ENCODE peak calls at places on chromosome 20, in seven cellular contexts. B is CD8-positive, alpha-beta T cell; J is cardiac fibroblast; I is A549; R is fibroblast of lung; L is lower leg skin; S is foreskin fibroblast. M is an unnamed sample.

GRCh38 chr20:41309817-41310216 is 7.7 kb downstream of the ZHX3 start:
- DNase-seq in J (peak; percentile 75), L (no peak), R (peak; percentile 75), I (no peak), S (peak; percentile 92), B (no peak), M (no peak)

GRCh38 chr20:31497838-31498540 is 16.3 kb upstream of the HM13 start:
- DNase-seq in S (peak; percentile 35), L (no peak), J (peak; percentile 89), B (no peak), R (peak; percentile 32), I (no peak), M (no peak)

GRCh38 chr20:1950836-1951235 is 43.0 kb downstream of the PDYN start:
- DNase-seq in I (no peak), B (no peak), R (no peak), J (no peak), L (peak; percentile 73), S (no peak), M (no peak)

GRCh38 chr20:45300961-45301360 is 5.7 kb upstream of the RBPJL start:
- DNase-seq in S (peak; percentile 25), B (no peak), J (peak; percentile 24), I (peak; percentile 69), L (peak; percentile 76), R (no peak), M (peak; percentile 48)

GRCh38 chr20:37686762-37687477 is 6.9 kb upstream of the CTNNBL1 start:
- DNase-seq in R (peak; percentile 65), S (peak; percentile 62), J (no peak), B (no peak), I (no peak), L (no peak), M (no peak)

GRCh38 chr20:53146201-53146891 is 174.2 kb downstream of the TSHZ2 start:
- DNase-seq in I (no peak), J (no peak), B (no peak), L (no peak), S (no peak), R (no peak), M (no peak)

GRCh38 chr20:41391587-41392001 is 25.0 kb upstream of the EMILIN3 start:
- DNase-seq in J (no peak), B (no peak), S (peak; percentile 55), L (peak; percentile 79), I (no peak), R (no peak), M (no peak)

GRCh38 chr20:4717816-4718215 is 3.9 kb upstream of the PRND start:
- DNase-seq in S (peak; percentile 48), B (no peak), J (no peak), R (no peak), I (no peak), L (no peak), M (no peak)

GRCh38 chr20:25251019-25251418 is 3.1 kb downstream of the PYGB start:
- DNase-seq in B (peak; percentile 29), L (peak; percentile 36), J (no peak), R (no peak), I (no peak), S (no peak), M (no peak)

GRCh38 chr20:59124326-59125029 is 39.1 kb upstream of the ZNF831 start:
- DNase-seq in S (no peak), I (no peak), R (no peak), J (no peak), B (peak; percentile 48), L (peak; percentile 85), M (no peak)

GRCh38 chr20:22833851-22834250 is 201.3 kb upstream of the SSTR4 start:
- DNase-seq in R (no peak), L (no peak), S (no peak), B (no peak), J (no peak), I (no peak), M (no peak)

GRCh38 chr20:21512634-21513180 is 1.2 kb downstream of the NKX2-2 start:
- DNase-seq in I (no peak), J (no peak), B (no peak), L (no peak), R (no peak), S (no peak), M (peak; percentile 41)

GRCh38 chr20:46022411-46023147 is 6.4 kb upstream of the SLC12A5 start:
- DNase-seq in R (no peak), I (peak; percentile 56), S (peak; percentile 58), B (peak; percentile 89), L (no peak), J (peak; percentile 32), M (peak; percentile 82)

GRCh38 chr20:24045621-24046020 is 57.0 kb upstream of the GGTLC1 start:
- DNase-seq in B (no peak), S (no peak), J (no peak), R (no peak), L (no peak), I (no peak), M (no peak)

GRCh38 chr20:25297141-25297905 is 49.4 kb downstream of the PYGB start:
- DNase-seq in I (no peak), J (no peak), R (no peak), B (no peak), L (no peak), S (no peak), M (peak; percentile 78)

GRCh38 chr20:63433756-63434531 is 38.5 kb downstream of the KCNQ2 start:
- DNase-seq in R (no peak), I (no peak), L (no peak), B (peak; percentile 52), S (no peak), J (no peak), M (no peak)

GRCh38 chr20:36092424-36093024 is 62.0 kb upstream of the EPB41L1 start:
- DNase-seq in J (no peak), I (peak; percentile 34), L (no peak), S (peak; percentile 45), R (no peak), B (no peak), M (peak; percentile 52)

DNA sequence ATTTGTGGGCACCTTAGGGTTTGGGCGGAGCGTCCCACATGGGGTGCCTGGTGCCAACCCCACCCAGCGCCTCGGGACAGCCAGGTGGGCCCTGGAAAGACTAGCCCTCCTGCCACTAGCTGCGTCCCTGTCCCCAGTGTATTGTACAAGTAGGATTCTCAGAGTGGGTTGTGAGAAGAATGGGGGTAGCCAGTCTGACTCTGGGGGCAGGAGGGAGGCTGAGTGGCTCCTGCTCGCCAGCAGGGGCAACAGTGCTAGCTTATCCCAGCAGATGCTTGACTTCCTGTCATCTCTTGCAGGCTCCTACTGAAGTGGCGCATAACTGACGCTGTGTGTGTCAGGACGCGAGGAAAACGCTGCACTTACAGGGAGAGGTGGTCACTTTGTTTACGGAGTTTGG is 9.3 kb downstream of the PSMA7 start:
- DNase-seq in I (no peak), B (no peak), R (no peak), S (no peak), J (no peak), L (no peak), M (no peak)
- TF ChIP-seq CTCF in I (no peak), B (no peak), R (no peak), S (no peak), J (peak; percentile 9), L (no peak), M (no peak)

GRCh38 chr20:44041001-44041400 is 126.3 kb downstream of the TOX2 start:
- DNase-seq in L (peak; percentile 70), I (no peak), J (no peak), B (no peak), S (no peak), R (no peak), M (no peak)
- TF ChIP-seq CTCF in L (no peak), I (no peak), J (no peak), B (no peak), S (no peak), R (no peak), M (no peak)

GRCh38 chr20:33167859-33168258 is at the start of gene BPIFA2:
- DNase-seq in R (no peak), B (no peak), J (no peak), S (no peak), L (peak; percentile 43), I (no peak), M (no peak)

GRCh38 chr20:33166533-33167113 is 1.3 kb upstream of the BPIFA2 start:
- DNase-seq in J (no peak), B (no peak), I (no peak), R (no peak), L (peak; percentile 72), S (no peak), M (no peak)

GRCh38 chr20:33172781-33173180 is 4.8 kb downstream of the BPIFA2 start:
- DNase-seq in I (peak; percentile 18), L (no peak), R (no peak), S (peak; percentile 6), J (peak; percentile 1), B (no peak), M (no peak)

GRCh38 chr20:33165416-33166055 is 2.4 kb upstream of the BPIFA2 start:
- DNase-seq in S (no peak), R (no peak), B (no peak), I (no peak), J (no peak), L (peak; percentile 56), M (no peak)

DNA sequence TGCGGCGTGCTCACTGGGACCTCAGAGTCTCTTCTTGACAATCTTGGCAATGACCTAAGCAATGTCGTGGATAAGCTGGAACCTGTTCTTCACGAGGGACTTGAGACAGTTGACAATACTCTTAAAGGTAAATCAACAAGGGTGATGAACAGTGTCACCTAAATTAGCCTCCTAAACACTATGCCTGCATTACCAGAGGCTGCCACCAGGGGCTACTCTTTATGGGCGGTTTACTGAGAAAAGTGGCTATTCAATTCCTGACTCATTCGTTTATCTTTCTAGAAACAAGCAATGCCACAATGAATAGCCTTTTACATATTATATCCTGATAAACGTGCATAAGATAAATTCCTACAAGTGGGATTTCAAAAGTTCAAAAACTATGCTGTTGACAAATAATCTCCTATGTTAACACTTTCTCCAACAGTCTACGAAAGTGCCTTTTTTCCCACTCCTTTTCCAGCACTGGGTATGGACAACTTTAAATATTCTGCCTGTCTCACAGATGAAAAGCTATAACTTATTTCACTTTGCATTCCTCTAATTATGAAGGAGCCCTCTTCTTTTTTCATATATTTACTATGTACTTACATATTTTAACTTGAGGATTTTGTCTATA is 1.3 kb downstream of the BPIFA2 start:
- DNase-seq in B (no peak), L (no peak), J (no peak), S (peak; percentile 8), R (no peak), I (peak; percentile 29), M (no peak)
- TF ChIP-seq CTCF in B (peak; percentile 45), L (no peak), J (peak; percentile 63), S (peak; percentile 32), R (peak; percentile 30), I (peak; percentile 1), M (no peak)

GRCh38 chr20:50191065-50191565 is 485 bp downstream of the CEBPB start:
- DNase-seq in S (no peak), L (peak; percentile 93), R (no peak), I (no peak), B (peak; percentile 84), J (no peak), M (no peak)
- TF ChIP-seq CTCF in S (no peak), L (no peak), R (no peak), I (no peak), B (no peak), J (no peak), M (no peak)

GRCh38 chr20:19662638-19662995 is 95.4 kb upstream of the RIN2 start:
- DNase-seq in J (no peak), B (no peak), R (no peak), S (no peak), I (no peak), L (no peak), M (no peak)
- TF ChIP-seq CTCF in J (no peak), B (no peak), R (no peak), S (no peak), I (peak; percentile 20), L (no peak), M (no peak)